ENCODE peak calls at places on chromosomes 13 and 19, in four cellular contexts. A is NCI-H2171 treated with DMSO at 0.1 percent for 48 hours, M is LoVo, L is MCF 10A. E is an unnamed sample.

GRCh38 chr19:10237702-10238101 is 6.6 kb upstream of the S1PR2 start:
- DNase-seq in A (no peak), M (no peak), L (no peak), E (no peak)

GRCh38 chr19:661427-662196 is 1.4 kb downstream of the RNF126 start:
- DNase-seq in A (no peak), M (no peak), L (no peak), E (peak; percentile 31)

GRCh38 chr19:9139609-9140158 is 513 bp upstream of the ZNF317 start:
- DNase-seq in A (peak; percentile 48), M (peak; percentile 16), L (no peak), E (no peak)

GRCh38 chr13:40613192-40613818 is 53.1 kb downstream of the FOXO1 start:
- DNase-seq in A (no peak), M (no peak), L (no peak), E (no peak)

GRCh38 chr19:3725640-3726310 is 17.6 kb downstream of the TJP3 start:
- DNase-seq in A (peak; percentile 97), M (no peak), L (peak; percentile 42), E (no peak)

GRCh38 chr13:19020988-19021387 is 160.6 kb downstream of the TUBA3C start:
- DNase-seq in A (no peak), M (no peak), L (no peak), E (no peak)

GRCh38 chr13:40306817-40307216 is 359.6 kb downstream of the FOXO1 start:
- DNase-seq in A (no peak), M (no peak), L (no peak), E (peak; percentile 20)

GRCh38 chr19:43802216-43802951 is at the start of gene LYPD5:
- DNase-seq in A (no peak), M (no peak), L (no peak), E (no peak)

GRCh38 chr19:55673889-55674288 is 1.1 kb upstream of the EPN1 start:
- DNase-seq in A (no peak), M (no peak), L (no peak), E (no peak)

GRCh38 chr19:55253842-55254624 is 4.8 kb downstream of the PPP6R1 start:
- DNase-seq in A (no peak), M (no peak), L (no peak), E (no peak)

GRCh38 chr13:111165611-111166010 is 50.5 kb downstream of the ARHGEF7 start:
- DNase-seq in A (no peak), M (no peak), L (no peak), E (no peak)

GRCh38 chr13:98751397-98752110 is 918 bp downstream of the SLC15A1 start:
- DNase-seq in A (peak; percentile 9), M (no peak), L (no peak), E (no peak)

GRCh38 chr13:24986826-24987225 is 109.1 kb upstream of the PABPC3 start:
- DNase-seq in A (no peak), M (no peak), L (no peak), E (no peak)

GRCh38 chr13:106466691-106467405 is 68.6 kb downstream of the EFNB2 start:
- DNase-seq in A (no peak), M (no peak), L (no peak), E (no peak)

GRCh38 chr13:109998808-109999528 is 212.6 kb upstream of the IRS2 start:
- DNase-seq in A (no peak), M (no peak), L (peak; percentile 95), E (peak; percentile 90)

GRCh38 chr13:103188688-103189326 is 122.6 kb upstream of the SLC10A2 start:
- DNase-seq in A (peak; percentile 80), M (peak; percentile 11), L (peak; percentile 48), E (peak; percentile 45)